ENCODE peak calls at places on chromosomes 1 and 21, in four cellular contexts. U is H1, G is HCT116, X is GM12878. R is an unnamed sample.

GRCh38 chr1:19814244-19814661 is 830 bp downstream of the RNF186 start:
- DNase-seq in U (no peak), G (no peak), X (no peak), R (no peak)

GRCh38 chr1:228197555-228198147 is 10.2 kb upstream of the OBSCN start:
- DNase-seq in U (no peak), G (no peak), X (no peak), R (no peak)

GRCh38 chr1:2233997-2234761 is 6.1 kb downstream of the SKI start:
- DNase-seq in U (peak; percentile 50), G (no peak), X (no peak), R (peak; percentile 47)

GRCh38 chr1:78911956-78912880 is 94.3 kb downstream of the ADGRL4 start:
- DNase-seq in U (no peak), G (no peak), X (no peak), R (no peak)

GRCh38 chr1:210022044-210022443 is 84.0 kb downstream of the SYT14 start:
- DNase-seq in U (no peak), G (no peak), X (no peak), R (no peak)

GRCh38 chr21:14267071-14267470 is 51.1 kb downstream of the RBM11 start:
- DNase-seq in U (no peak), G (no peak), X (no peak), R (no peak)

GRCh38 chr1:78277253-78277652 is 213.5 kb upstream of the PTGFR start:
- DNase-seq in U (no peak), G (no peak), X (no peak), R (no peak)

GRCh38 chr21:37575536-37576083 is 209.0 kb downstream of the DYRK1A start:
- DNase-seq in U (no peak), G (no peak), X (no peak), R (no peak)

GRCh38 chr1:10866314-10867091 is 70.1 kb upstream of the CASZ1 start:
- DNase-seq in U (peak; percentile 74), G (no peak), X (no peak), R (no peak)

GRCh38 chr21:36075953-36076352 is 6.1 kb downstream of the CBR1 start:
- DNase-seq in U (no peak), G (no peak), X (no peak), R (no peak)

GRCh38 chr1:53316742-53317650 is 10.9 kb downstream of the LRP8 start:
- DNase-seq in U (no peak), G (no peak), X (no peak), R (no peak)

GRCh38 chr1:165481820-165482532 is 37.0 kb upstream of the RXRG start:
- DNase-seq in U (no peak), G (peak; percentile 28), X (no peak), R (peak; percentile 26)

GRCh38 chr1:24899581-24900485 is 30.2 kb downstream of the RUNX3 start:
- DNase-seq in U (peak; percentile 41), G (no peak), X (no peak), R (no peak)

GRCh38 chr1:3491291-3492246 is 37.1 kb downstream of the ARHGEF16 start:
- DNase-seq in U (peak; percentile 97), G (peak; percentile 19), X (peak; percentile 3), R (peak; percentile 62)

GRCh38 chr1:223429313-223429731 is 36.1 kb downstream of the CCDC185 start:
- DNase-seq in U (no peak), G (no peak), X (no peak), R (no peak)

GRCh38 chr1:70411360-70411844 is 334 bp downstream of the CTH start:
- DNase-seq in U (no peak), G (no peak), X (no peak), R (no peak)

GRCh38 chr21:35034203-35034926 is 14.7 kb downstream of the RUNX1 start:
- DNase-seq in U (no peak), G (no peak), X (no peak), R (no peak)

GRCh38 chr1:10398734-10399486 is at the start of gene PGD:
- DNase-seq in U (peak; percentile 99), G (peak; percentile 92), X (peak; percentile 89), R (peak; percentile 98)

GRCh38 chr1:96918406-96918805 is 196.8 kb downstream of the PTBP2 start:
- DNase-seq in U (no peak), G (no peak), X (no peak), R (no peak)

GRCh38 chr1:155307247-155307740 is 1.4 kb upstream of the FDPS start:
- DNase-seq in U (no peak), G (no peak), X (no peak), R (peak; percentile 50)

GRCh38 chr1:230541306-230541705 is 101.0 kb upstream of the COG2 start:
- DNase-seq in U (no peak), G (no peak), X (no peak), R (no peak)

GRCh38 chr1:246988316-246988715 is 19.5 kb downstream of the ZNF695 start:
- DNase-seq in U (no peak), G (no peak), X (no peak), R (no peak)

GRCh38 chr21:32382108-32382601 is 10.7 kb downstream of the URB1 start:
- DNase-seq in U (no peak), G (no peak), X (no peak), R (no peak)

GRCh38 chr1:38154089-38154470 is 107.5 kb upstream of the POU3F1 start:
- DNase-seq in U (no peak), G (no peak), X (no peak), R (no peak)

GRCh38 chr1:210321131-210321530 is 7.6 kb upstream of the HHAT start:
- DNase-seq in U (no peak), G (no peak), X (no peak), R (no peak)

GRCh38 chr1:12032141-12032710 is 12.9 kb downstream of the MIIP start:
- DNase-seq in U (no peak), G (no peak), X (no peak), R (no peak)

GRCh38 chr21:37082375-37082774 is 9.3 kb downstream of the TTC3 start:
- DNase-seq in U (no peak), G (no peak), X (no peak), R (no peak)

GRCh38 chr1:53175302-53175913 is 21.2 kb upstream of the CPT2 start:
- DNase-seq in U (no peak), G (no peak), X (no peak), R (no peak)

GRCh38 chr1:225766967-225767413 is 10.6 kb upstream of the SRP9 start:
- DNase-seq in U (no peak), G (no peak), X (no peak), R (peak; percentile 84)
- TF ChIP-seq POLR2AphosphoS5 in U (no peak), G (no peak), X (no peak), R (peak; percentile 32)

DNA sequence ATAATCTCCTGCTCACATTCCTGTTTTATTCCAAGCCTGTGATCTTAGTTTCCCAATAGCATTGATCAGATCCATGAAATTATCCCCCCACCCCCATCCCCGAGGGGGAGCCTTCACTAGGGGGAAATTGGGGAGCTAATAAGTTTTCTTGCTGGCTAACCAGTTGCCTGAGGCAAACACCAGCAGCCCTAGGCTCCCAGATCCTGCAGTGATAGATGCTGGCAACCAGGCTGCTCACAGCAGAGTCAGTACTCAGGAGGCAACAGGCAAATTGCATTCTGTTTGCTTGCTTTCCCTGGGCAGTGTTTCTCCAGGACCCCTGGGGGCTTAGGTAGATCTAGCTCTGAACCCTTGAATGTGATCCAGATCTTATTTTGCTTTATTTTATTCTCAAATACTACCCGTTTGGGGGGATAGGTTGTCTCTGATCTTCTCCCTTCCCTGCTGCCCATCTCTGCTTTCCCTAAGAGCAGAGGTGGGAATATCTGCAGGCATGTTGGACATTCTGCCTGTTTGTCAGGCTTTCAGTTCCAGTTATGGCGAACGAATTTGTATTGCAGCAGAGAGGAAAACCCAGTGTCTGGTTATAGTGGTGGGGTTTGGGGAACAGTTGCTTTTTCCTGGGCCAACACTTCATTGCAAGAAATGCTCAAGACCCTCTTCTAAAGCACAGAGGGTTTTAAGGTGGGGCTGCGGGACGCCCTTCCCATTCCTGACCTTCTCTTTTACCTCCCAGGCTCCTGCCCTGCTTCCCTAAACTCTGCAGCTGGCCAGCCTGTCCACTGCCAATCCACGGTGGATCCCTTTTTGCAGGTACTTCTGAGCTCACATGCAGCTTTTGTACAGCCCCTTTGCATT is 289.8 kb upstream of the PLXNA2 start:
- DNase-seq in U (peak; percentile 45), G (no peak), X (no peak), R (no peak)
- TF ChIP-seq MAX in U (no peak), G (no peak), X (no peak), R (no peak)

GRCh38 chr1:7120863-7121621 is 335.8 kb downstream of the CAMTA1 start:
- DNase-seq in U (no peak), G (no peak), X (no peak), R (no peak)
- TF ChIP-seq CTCF in U (peak; percentile 58), G (peak; percentile 45), X (peak; percentile 3), R (peak; percentile 1)

GRCh38 chr1:58882322-58882951 is 98.6 kb upstream of the JUN start:
- DNase-seq in U (no peak), G (no peak), X (no peak), R (no peak)

GRCh38 chr1:58883037-58883887 is 99.4 kb upstream of the JUN start:
- DNase-seq in U (no peak), G (peak; percentile 85), X (no peak), R (peak; percentile 99)

GRCh38 chr1:58880592-58880991 is 96.7 kb upstream of the JUN start:
- DNase-seq in U (no peak), G (no peak), X (no peak), R (no peak)

GRCh38 chr1:58879464-58879863 is 95.6 kb upstream of the JUN start:
- DNase-seq in U (no peak), G (no peak), X (no peak), R (no peak)

DNA sequence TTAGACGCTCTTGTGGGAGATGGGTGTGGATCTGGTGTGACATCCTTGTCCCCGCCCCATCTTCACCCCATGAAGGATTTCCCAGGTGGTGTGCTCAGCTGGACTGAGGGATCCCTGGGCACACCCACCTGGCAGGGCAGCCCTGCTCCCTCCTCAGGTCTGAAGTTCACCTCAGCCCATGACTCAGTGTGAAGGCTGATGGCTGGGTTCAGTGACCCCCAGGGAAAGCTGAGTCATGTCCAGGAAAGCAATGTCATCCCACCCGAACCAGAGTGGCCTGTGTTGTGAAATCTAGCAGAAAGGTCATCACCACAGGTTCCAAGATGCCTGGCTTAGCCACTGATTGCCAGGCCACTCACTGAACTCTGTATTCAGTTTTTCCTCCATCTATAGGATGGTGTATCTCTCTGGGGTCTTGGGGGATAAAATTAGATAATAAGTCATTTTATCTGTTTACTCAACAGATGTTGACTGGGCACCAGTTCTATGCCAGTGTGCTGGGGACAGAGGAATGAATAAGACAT is 97.7 kb upstream of the JUN start:
- DNase-seq in U (no peak), G (peak; percentile 57), X (no peak), R (peak; percentile 69)
- TF ChIP-seq POLR2AphosphoS5 in U (no peak), G (peak; percentile 54), X (no peak), R (peak; percentile 41)

GRCh38 chr1:6183520-6183989 is 3.4 kb upstream of the CHD5 start:
- DNase-seq in U (no peak), G (no peak), X (no peak), R (no peak)
- TF ChIP-seq MAX in U (no peak), G (peak; percentile 4), X (no peak), R (no peak)

R was measured in endothelial cell of umbilical vein.